ENCODE peak calls at places on chromosomes 6 and 20, in four cellular contexts. One of them, this sample, is unnamed.

GRCh38 chr6:119284861-119285521 is 64.6 kb downstream of the MAN1A1 start:
- DNase-seq in stimulated activated CD8-positive, alpha-beta memory T cell treated with anti-CD3 and anti-CD28 coated beads, Interleukin-4, amount 100 ng/mL, for 24 hours: no peak
- DNase-seq in T-helper 9 cell: no peak
- DNase-seq in H7: peak; percentile 32
- DNase-seq in this sample: no peak

GRCh38 chr6:97422171-97422570 is 139.2 kb upstream of the MMS22L start:
- DNase-seq in stimulated activated CD8-positive, alpha-beta memory T cell treated with anti-CD3 and anti-CD28 coated beads, Interleukin-4, amount 100 ng/mL, for 24 hours: no peak
- DNase-seq in T-helper 9 cell: no peak
- DNase-seq in H7: no peak
- DNase-seq in this sample: no peak

GRCh38 chr6:75207211-75207984 is 1.5 kb upstream of the COL12A1 start:
- DNase-seq in stimulated activated CD8-positive, alpha-beta memory T cell treated with anti-CD3 and anti-CD28 coated beads, Interleukin-4, amount 100 ng/mL, for 24 hours: no peak
- DNase-seq in T-helper 9 cell: no peak
- DNase-seq in H7: peak; percentile 42
- DNase-seq in this sample: no peak

GRCh38 chr6:112701201-112701600 is 354.1 kb downstream of the RFPL4B start:
- DNase-seq in stimulated activated CD8-positive, alpha-beta memory T cell treated with anti-CD3 and anti-CD28 coated beads, Interleukin-4, amount 100 ng/mL, for 24 hours: no peak
- DNase-seq in T-helper 9 cell: no peak
- DNase-seq in H7: no peak
- DNase-seq in this sample: no peak

GRCh38 chr6:169106176-169106575 is 147.5 kb downstream of the THBS2 start:
- DNase-seq in stimulated activated CD8-positive, alpha-beta memory T cell treated with anti-CD3 and anti-CD28 coated beads, Interleukin-4, amount 100 ng/mL, for 24 hours: no peak
- DNase-seq in T-helper 9 cell: no peak
- DNase-seq in H7: no peak
- DNase-seq in this sample: no peak

GRCh38 chr6:90399970-90400369 is 103.3 kb upstream of the BACH2 start:
- DNase-seq in stimulated activated CD8-positive, alpha-beta memory T cell treated with anti-CD3 and anti-CD28 coated beads, Interleukin-4, amount 100 ng/mL, for 24 hours: no peak
- DNase-seq in T-helper 9 cell: no peak
- DNase-seq in H7: no peak
- DNase-seq in this sample: no peak

GRCh38 chr20:63317601-63318291 is 24.8 kb downstream of the COL20A1 start:
- DNase-seq in stimulated activated CD8-positive, alpha-beta memory T cell treated with anti-CD3 and anti-CD28 coated beads, Interleukin-4, amount 100 ng/mL, for 24 hours: no peak
- DNase-seq in T-helper 9 cell: no peak
- DNase-seq in H7: no peak
- DNase-seq in this sample: no peak

GRCh38 chr6:30981942-30982772 is 1.4 kb upstream of the MUC21 start:
- DNase-seq in stimulated activated CD8-positive, alpha-beta memory T cell treated with anti-CD3 and anti-CD28 coated beads, Interleukin-4, amount 100 ng/mL, for 24 hours: no peak
- DNase-seq in T-helper 9 cell: no peak
- DNase-seq in H7: peak; percentile 72
- DNase-seq in this sample: peak; percentile 27

GRCh38 chr20:59124326-59125029 is 39.1 kb upstream of the ZNF831 start:
- DNase-seq in stimulated activated CD8-positive, alpha-beta memory T cell treated with anti-CD3 and anti-CD28 coated beads, Interleukin-4, amount 100 ng/mL, for 24 hours: no peak
- DNase-seq in T-helper 9 cell: no peak
- DNase-seq in H7: no peak
- DNase-seq in this sample: no peak

GRCh38 chr6:89984926-89985743 is 90.9 kb downstream of the GJA10 start:
- DNase-seq in stimulated activated CD8-positive, alpha-beta memory T cell treated with anti-CD3 and anti-CD28 coated beads, Interleukin-4, amount 100 ng/mL, for 24 hours: no peak
- DNase-seq in T-helper 9 cell: no peak
- DNase-seq in H7: peak; percentile 33
- DNase-seq in this sample: no peak

GRCh38 chr6:167571550-167571949 is 246.7 kb downstream of the TTLL2 start:
- DNase-seq in stimulated activated CD8-positive, alpha-beta memory T cell treated with anti-CD3 and anti-CD28 coated beads, Interleukin-4, amount 100 ng/mL, for 24 hours: no peak
- DNase-seq in T-helper 9 cell: no peak
- DNase-seq in H7: peak; percentile 63
- DNase-seq in this sample: no peak